ENCODE peak calls at places on chromosomes 5 and 9, in nine cellular contexts. D, S, R, C, H, J, M, Q and Z are unnamed samples. For H3K4me1 and H3K9me3, the result is how much of the 10 kb centered on the place peaks cover.

GRCh38 chr9:34675048-34675714 is 12.7 kb upstream of the CCL27 start:
- DNase-seq in D (peak), M (no peak), R (peak), S (peak), H (peak), J (peak), Q (peak), C (no peak), Z (peak)

GRCh38 chr9:86768709-86769108 is 178.6 kb downstream of the GAS1 start:
- DNase-seq in Q (no peak), M (no peak), C (no peak), H (no peak), S (no peak), R (no peak), D (no peak), J (no peak), Z (no peak)

GRCh38 chr5:133520062-133520461 is 92.3 kb downstream of the FSTL4 start:
- DNase-seq in H (no peak), S (no peak), M (no peak), J (no peak), Q (no peak), D (no peak), R (no peak), C (no peak), Z (peak)

GRCh38 chr5:74017786-74018211 is 391.8 kb downstream of the ARHGEF28 start:
- DNase-seq in S (no peak), M (no peak), Q (peak), H (no peak), D (no peak), R (peak), C (no peak), J (no peak), Z (no peak)

GRCh38 chr5:25448646-25449045 is 803.9 kb upstream of the CDH10 start:
- DNase-seq in Q (no peak), M (no peak), H (no peak), R (no peak), D (no peak), S (no peak), C (no peak), J (no peak), Z (no peak)

GRCh38 chr9:18829858-18830257 is 203.2 kb downstream of the SAXO1 start:
- DNase-seq in H (no peak), M (no peak), J (no peak), R (peak), C (no peak), D (no peak), Q (no peak), S (no peak), Z (no peak)

GRCh38 chr5:16160706-16161105 is 18.9 kb downstream of the MARCHF11 start:
- DNase-seq in R (peak), M (no peak), H (no peak), Q (peak), S (no peak), D (no peak), C (no peak), J (peak), Z (no peak)

GRCh38 chr9:137349471-137350033 is 47.5 kb upstream of the NRARP start:
- DNase-seq in M (no peak), R (no peak), Q (no peak), H (no peak), D (no peak), J (no peak), C (no peak), S (peak), Z (no peak)

GRCh38 chr5:180284161-180284560 is 7.7 kb downstream of the MAPK9 start:
- DNase-seq in M (no peak), S (no peak), Q (no peak), J (no peak), D (no peak), H (no peak), C (no peak), R (no peak), Z (no peak)

GRCh38 chr9:94082956-94083355 is 1.3 kb upstream of the PTPDC1 start:
- DNase-seq in R (peak), H (no peak), C (no peak), S (no peak), Q (peak), M (no peak), D (no peak), J (no peak), Z (no peak)

GRCh38 chr9:114252394-114252793 is 70.5 kb upstream of the ORM1 start:
- DNase-seq in M (no peak), R (no peak), C (no peak), J (no peak), D (no peak), H (no peak), S (no peak), Q (no peak), Z (no peak)

GRCh38 chr5:39648539-39649200 is 223.9 kb upstream of the DAB2 start:
- DNase-seq in C (no peak), R (no peak), Q (no peak), H (no peak), S (no peak), M (no peak), D (no peak), J (peak), Z (no peak)

GRCh38 chr9:95862343-95862742 is 13.1 kb upstream of the ERCC6L2 start:
- DNase-seq in Q (no peak), R (no peak), M (no peak), J (no peak), S (no peak), C (no peak), H (no peak), D (no peak), Z (no peak)

GRCh38 chr5:160556886-160557285 is 135.2 kb downstream of the PTTG1 start:
- DNase-seq in Q (peak), J (no peak), S (no peak), D (no peak), R (peak), M (no peak), C (no peak), H (no peak), Z (no peak)

GRCh38 chr9:69019808-69020207 is 5.9 kb upstream of the PRKACG start:
- DNase-seq in S (no peak), J (no peak), M (no peak), Q (no peak), H (no peak), R (no peak), D (no peak), C (no peak), Z (no peak)

GRCh38 chr9:96034553-96035122 is 159.1 kb downstream of the ERCC6L2 start:
- DNase-seq in C (no peak), M (no peak), R (no peak), D (no peak), S (no peak), H (no peak), J (no peak), Q (no peak), Z (no peak)

GRCh38 chr9:87793292-87793691 is 67.4 kb downstream of the CTSL start:
- DNase-seq in S (no peak), M (no peak), H (no peak), R (peak), Q (peak), D (no peak), C (no peak), J (no peak), Z (peak)

GRCh38 chr5:142819292-142819691 is 49.1 kb downstream of the ARHGAP26 start:
- DNase-seq in D (no peak), J (no peak), S (no peak), R (no peak), C (no peak), Q (no peak), M (no peak), H (no peak), Z (no peak)

GRCh38 chr5:5302201-5302600 is 120.3 kb upstream of the ICE1 start:
- DNase-seq in S (no peak), M (no peak), Q (no peak), J (no peak), R (no peak), H (no peak), D (no peak), C (no peak), Z (no peak)

GRCh38 chr5:1437452-1437851 is 7.8 kb downstream of the SLC6A3 start:
- DNase-seq in Q (peak), J (no peak), H (no peak), S (peak), R (peak), D (no peak), M (no peak), C (no peak), Z (no peak)

GRCh38 chr9:93204470-93205043 is 20.6 kb downstream of the WNK2 start:
- DNase-seq in S (no peak), D (peak), M (no peak), C (no peak), Q (no peak), J (no peak), H (no peak), R (no peak), Z (peak)

GRCh38 chr9:84978761-84979160 is 309.2 kb downstream of the NTRK2 start:
- DNase-seq in D (no peak), R (no peak), C (no peak), H (no peak), J (no peak), S (no peak), Q (no peak), M (no peak), Z (no peak)

GRCh38 chr9:34508951-34509350 is 13.8 kb downstream of the ENHO start:
- DNase-seq in D (no peak), Q (no peak), J (no peak), R (no peak), H (no peak), M (no peak), S (no peak), C (no peak), Z (no peak)

GRCh38 chr9:93612796-93613154 is 36.4 kb downstream of the PHF2 start:
- DNase-seq in J (no peak), C (no peak), D (no peak), S (no peak), Q (no peak), R (no peak), H (no peak), M (peak), Z (no peak)

GRCh38 chr9:71675857-71676165 is 92.5 kb downstream of the CEMIP2 start:
- DNase-seq in S (no peak), D (no peak), H (no peak), C (no peak), R (no peak), Q (no peak), M (no peak), J (no peak), Z (no peak)

GRCh38 chr9:37678789-37679273 is 28.1 kb downstream of the FRMPD1 start:
- DNase-seq in H (no peak), D (no peak), C (no peak), J (no peak), M (no peak), Q (no peak), R (no peak), S (no peak), Z (no peak)

GRCh38 chr5:43702815-43703214 is 99.8 kb downstream of the NNT start:
- DNase-seq in J (no peak), C (no peak), D (no peak), S (no peak), H (no peak), R (peak), Q (peak), M (no peak), Z (no peak)

GRCh38 chr5:140568664-140569063 is 4.0 kb downstream of the SLC35A4 start:
- DNase-seq in D (no peak), Q (no peak), J (no peak), S (no peak), H (no peak), C (no peak), M (no peak), R (no peak), Z (no peak)

GRCh38 chr5:1013238-1013947 is 4.8 kb downstream of the NKD2 start:
- DNase-seq in M (no peak), R (no peak), J (no peak), H (no peak), D (peak), S (no peak), Q (no peak), C (no peak), Z (peak)

GRCh38 chr9:136527721-136528710 is 17.8 kb downstream of the NOTCH1 start:
- DNase-seq in D (no peak), R (no peak), S (peak), Q (no peak), H (no peak), M (no peak), C (no peak), J (no peak), Z (no peak)

GRCh38 chr5:39355324-39355723 is 9.0 kb downstream of the C9 start:
- DNase-seq in H (no peak), M (no peak), Q (no peak), D (no peak), J (no peak), C (no peak), R (no peak), S (no peak), Z (no peak)

GRCh38 chr9:131426545-131426944 is 32.7 kb downstream of the PRRC2B start:
- DNase-seq in C (no peak), J (no peak), D (no peak), Q (no peak), S (no peak), M (no peak), R (no peak), H (no peak), Z (no peak)

GRCh38 chr5:173790836-173791546 is 97.2 kb upstream of the CPEB4 start:
- DNase-seq in H (no peak), Q (no peak), J (no peak), R (no peak), D (no peak), C (no peak), M (no peak), S (peak), Z (no peak)
- H3K4me1 ChIP-seq in H (under half), Q (under half), J (under half), R (under half), D (under half), C (under half), M (under half), S (under half), Z (under half)

DNA sequence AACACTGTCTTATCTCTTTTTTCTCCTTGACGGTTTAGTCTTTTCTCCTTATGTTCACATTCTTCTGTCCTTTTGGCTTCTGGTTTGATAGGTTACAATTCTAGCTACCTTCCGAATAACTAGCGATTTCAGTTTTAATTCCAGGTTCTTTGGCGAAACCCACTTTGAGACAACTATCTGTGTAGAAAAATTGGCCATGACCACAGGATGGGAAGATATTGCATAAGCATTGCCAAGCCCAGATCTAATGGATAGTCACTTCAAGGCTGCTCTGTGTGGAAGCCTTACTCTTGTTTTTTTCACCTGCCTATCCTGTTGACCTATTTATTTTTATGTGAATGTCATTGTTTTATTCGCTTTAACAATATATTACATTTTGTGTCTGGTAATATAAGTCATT is 5.2 kb downstream of the ZNF189 start:
- DNase-seq in D (no peak), H (no peak), C (no peak), Q (no peak), M (no peak), J (no peak), R (no peak), S (no peak), Z (no peak)
- H3K9me3 ChIP-seq in D (half or more), H (under half), C (half or more), Q (under half), M (half or more), J (under half), R (under half), S (half or more), Z (half or more)

GRCh38 chr5:32165597-32165996 is 8.5 kb downstream of the GOLPH3 start:
- DNase-seq in Q (no peak), S (no peak), M (no peak), J (no peak), C (no peak), H (no peak), R (no peak), D (no peak), Z (no peak)

GRCh38 chr5:32170303-32171170 is 3.6 kb downstream of the GOLPH3 start:
- DNase-seq in J (no peak), H (no peak), C (no peak), Q (peak), S (no peak), D (no peak), R (peak), M (peak), Z (no peak)

GRCh38 chr5:32172908-32173393 is 1.2 kb downstream of the GOLPH3 start:
- DNase-seq in R (no peak), H (no peak), J (no peak), D (no peak), S (no peak), C (no peak), M (peak), Q (no peak), Z (no peak)

GRCh38 chr5:32163785-32164184 is 10.3 kb downstream of the GOLPH3 start:
- DNase-seq in R (no peak), C (no peak), Q (no peak), J (no peak), H (no peak), D (no peak), M (no peak), S (no peak), Z (no peak)

DNA sequence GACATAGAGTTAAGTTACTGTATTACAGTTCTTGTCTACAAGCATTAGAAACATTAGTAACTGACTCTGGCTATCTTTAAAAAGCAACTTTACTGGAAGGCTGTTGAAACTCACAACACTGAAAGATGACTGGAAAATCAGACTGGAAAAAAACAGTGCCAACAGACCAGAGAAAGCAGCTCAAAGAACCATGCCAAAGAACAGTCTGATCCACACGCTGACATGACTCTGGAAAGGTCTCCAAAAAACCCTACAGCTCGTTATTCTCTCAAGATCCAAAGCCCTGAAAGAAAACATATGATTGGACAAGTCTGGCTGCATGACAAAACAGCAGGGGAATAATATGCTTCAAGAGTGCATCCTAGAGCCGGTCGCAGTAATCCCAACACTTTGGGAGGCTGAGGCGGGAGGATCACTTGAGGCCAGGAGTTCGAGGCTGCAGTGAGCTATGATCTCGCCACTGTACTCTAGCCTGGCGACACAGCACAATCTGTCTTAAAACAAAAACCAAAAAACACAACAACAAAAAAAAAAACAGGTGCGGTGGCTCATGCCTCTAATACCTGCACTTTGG is 5.6 kb downstream of the GOLPH3 start:
- DNase-seq in C (no peak), D (no peak), M (peak), R (no peak), H (no peak), J (no peak), S (no peak), Q (peak), Z (no peak)
- H3K27ac ChIP-seq in C (peak), D (no peak), M (no peak), R (no peak), H (no peak), J (no peak), S (peak), Q (no peak), Z (no peak)

GRCh38 chr5:116440329-116440895 is 134.2 kb downstream of the SEMA6A start:
- DNase-seq in D (no peak), S (no peak), M (no peak), C (no peak), Q (no peak), H (no peak), R (no peak), J (no peak), Z (no peak)
- H3K4me1 ChIP-seq in D (under half), S (under half), M (under half), C (under half), Q (under half), H (under half), R (under half), J (under half), Z (under half)

DNA sequence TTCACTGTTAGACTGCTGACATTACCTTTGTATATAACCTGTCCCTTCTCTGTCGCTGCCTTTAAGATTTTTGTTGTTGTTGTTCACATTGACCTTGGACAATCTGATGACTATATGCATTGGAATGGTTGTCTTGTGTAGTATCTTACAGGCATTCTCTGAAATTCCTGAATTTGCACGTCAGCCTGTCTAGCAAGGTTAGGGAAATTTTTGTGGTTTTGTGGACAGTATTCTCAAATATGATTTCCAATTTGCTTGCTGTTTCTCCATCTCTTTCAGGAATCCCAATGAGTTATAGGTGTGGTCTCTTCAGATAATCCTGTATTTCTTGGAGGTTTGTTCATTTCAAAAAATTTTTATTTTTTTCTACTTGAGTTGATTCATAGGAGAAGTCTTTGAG is 140.8 kb downstream of the PRR16 start:
- DNase-seq in C (no peak), M (no peak), J (no peak), D (no peak), Q (peak), H (no peak), R (peak), S (no peak), Z (no peak)
- H3K9me3 ChIP-seq in C (under half), M (under half), J (under half), D (under half), Q (under half), H (under half), R (under half), S (under half), Z (under half)

DNA sequence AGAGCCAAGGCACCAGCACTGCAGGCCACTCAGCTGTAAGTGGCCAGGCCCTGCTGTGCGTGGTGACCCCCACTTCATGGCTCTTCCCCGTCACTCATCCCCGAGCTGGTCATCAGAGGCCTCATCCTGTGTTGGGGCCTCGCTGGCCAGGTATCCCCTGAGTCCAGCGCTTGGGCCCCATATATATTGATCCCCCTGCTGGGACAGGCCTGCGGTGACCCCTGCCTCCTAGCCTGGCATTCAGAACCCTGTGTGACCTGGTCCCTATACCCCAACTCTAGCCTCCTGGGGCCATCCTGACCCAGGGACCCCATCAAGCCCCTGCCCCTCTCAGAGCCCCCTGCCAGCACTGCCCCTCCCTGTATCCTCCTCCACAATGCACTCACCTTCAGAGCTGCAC is 12.7 kb downstream of the GBGT1 start:
- DNase-seq in M (no peak), S (no peak), H (no peak), J (no peak), Q (no peak), C (no peak), R (no peak), D (no peak), Z (no peak)
- H3K27ac ChIP-seq in M (no peak), S (no peak), H (no peak), J (no peak), Q (no peak), C (no peak), R (no peak), D (no peak), Z (peak)